ENCODE peak calls at places on chromosomes 4 and X, in ten cellular contexts. M is uterus; O is pancreas; K is ovary; F is GM23338; A is stomach; S is sigmoid colon; H is CD8-positive, alpha-beta T cell; Q is adrenal gland; T is cardiac muscle cell. I is an unnamed sample.

GRCh38 chr4:82217986-82218715 is 155.6 kb downstream of the HNRNPD start:
- DNase-seq in K (no peak), A (no peak), H (peak; percentile 8), T (peak; percentile 8), M (no peak), O (no peak), F (peak; percentile 54), Q (no peak), S (no peak), I (no peak)

GRCh38 chr4:137635108-137635507 is 102.8 kb upstream of the PCDH18 start:
- DNase-seq in Q (no peak), F (no peak), S (no peak), K (no peak), H (no peak), A (no peak), O (no peak), M (no peak), T (peak; percentile 83), I (no peak)

GRCh38 chrX:130719399-130719798 is 183.6 kb downstream of the ENOX2 start:
- DNase-seq in O (no peak), K (no peak), Q (no peak), F (no peak), A (no peak), T (no peak), S (no peak), M (no peak), H (no peak), I (no peak)

GRCh38 chr4:176149680-176150079 is 45.7 kb downstream of the SPATA4 start:
- DNase-seq in K (no peak), H (no peak), Q (no peak), T (no peak), S (no peak), F (no peak), A (no peak), M (no peak), O (no peak), I (no peak)

GRCh38 chr4:43776371-43776770 is 672.2 kb downstream of the KCTD8 start:
- DNase-seq in T (no peak), K (no peak), S (no peak), A (no peak), M (no peak), O (no peak), H (no peak), F (peak; percentile 6), Q (no peak), I (no peak)

GRCh38 chrX:132568291-132568690 is 79.5 kb upstream of the MBNL3 start:
- DNase-seq in M (no peak), F (no peak), S (no peak), Q (no peak), O (no peak), K (no peak), A (no peak), T (no peak), H (no peak), I (no peak)

GRCh38 chr4:177480796-177481195 is 38.6 kb upstream of the AGA start:
- DNase-seq in O (no peak), A (no peak), K (no peak), F (no peak), S (no peak), T (peak; percentile 58), M (no peak), H (no peak), Q (no peak), I (no peak)

GRCh38 chrX:46180258-46180687 is 364.9 kb downstream of the ZNF674 start:
- DNase-seq in F (no peak), A (no peak), O (no peak), T (peak; percentile 89), Q (no peak), K (no peak), H (no peak), S (no peak), M (no peak), I (no peak)

GRCh38 chr4:22672519-22672918 is 20.2 kb upstream of the GBA3 start:
- DNase-seq in O (no peak), F (no peak), Q (no peak), H (no peak), K (no peak), M (no peak), S (no peak), T (no peak), A (no peak), I (no peak)

GRCh38 chrX:106791495-106791894 is 11.0 kb upstream of the TBC1D8B start:
- DNase-seq in F (no peak), S (no peak), A (no peak), T (peak; percentile 31), K (no peak), Q (no peak), M (no peak), H (no peak), O (no peak), I (no peak)

GRCh38 chr4:2939383-2940243 is 23.6 kb downstream of the NOP14 start:
- DNase-seq in T (no peak), O (peak; percentile 15), S (peak; percentile 53), A (peak; percentile 19), F (no peak), M (peak; percentile 12), Q (peak; percentile 27), K (peak; percentile 19), H (no peak), I (no peak)

GRCh38 chr4:55864577-55865223 is 11.3 kb downstream of the EXOC1 start:
- DNase-seq in O (no peak), H (no peak), K (no peak), M (no peak), S (no peak), T (no peak), Q (no peak), F (no peak), A (no peak), I (no peak)

GRCh38 chrX:151151668-151152267 is 24.6 kb upstream of the GPR50 start:
- DNase-seq in Q (peak; percentile 15), H (peak; percentile 29), M (no peak), O (peak; percentile 34), K (no peak), S (no peak), T (peak; percentile 64), A (no peak), F (peak; percentile 66), I (no peak)

GRCh38 chrX:154332561-154332960 is 37.0 kb downstream of the TKTL1 start:
- DNase-seq in S (no peak), Q (no peak), O (no peak), F (no peak), H (no peak), T (no peak), M (no peak), A (no peak), K (no peak), I (no peak)

GRCh38 chrX:37349131-37350033 is at the start of gene PRRG1:
- DNase-seq in F (peak; percentile 83), T (peak; percentile 90), O (peak; percentile 80), S (peak; percentile 87), K (peak; percentile 67), Q (peak; percentile 78), M (peak; percentile 74), A (peak; percentile 72), H (no peak), I (peak; percentile 37)

GRCh38 chr4:74230902-74231499 is 73.1 kb downstream of the MTHFD2L start:
- DNase-seq in O (no peak), A (peak; percentile 52), H (no peak), M (no peak), K (no peak), T (peak; percentile 84), F (no peak), S (no peak), Q (no peak), I (peak; percentile 35)

GRCh38 chr4:173834151-173834550 is 304.1 kb upstream of the HAND2 start:
- DNase-seq in A (no peak), T (peak; percentile 32), F (peak; percentile 11), S (no peak), M (no peak), O (no peak), K (no peak), H (no peak), Q (no peak), I (no peak)

DNA sequence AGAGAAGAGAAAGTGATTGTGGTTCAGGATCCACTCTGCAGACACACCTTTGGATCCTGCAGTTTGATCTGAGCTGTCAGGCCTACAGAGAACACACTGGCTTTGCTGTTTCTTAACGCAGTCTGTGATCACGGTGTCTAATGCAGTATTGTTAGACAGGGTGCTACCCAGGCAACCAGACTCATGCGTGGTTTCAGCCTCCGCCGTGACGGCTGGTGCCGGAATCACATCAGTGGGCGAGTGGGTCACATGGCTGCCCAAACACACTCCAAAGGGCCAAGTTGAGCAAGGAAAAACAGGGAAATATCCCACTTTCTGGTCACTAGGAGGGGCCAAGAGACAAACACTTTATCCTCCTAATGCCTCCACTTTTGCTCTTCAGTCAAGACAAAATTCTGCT is 27.5 kb downstream of the CCDC149 start:
- DNase-seq in O (no peak), S (no peak), F (no peak), M (peak; percentile 27), H (no peak), T (peak; percentile 8), Q (no peak), A (no peak), K (no peak), I (no peak)
- TF ChIP-seq CTCF in O (no peak), S (no peak), F (no peak), M (no peak), H (no peak), T (no peak), Q (no peak), A (no peak), K (no peak), I (no peak)

DNA sequence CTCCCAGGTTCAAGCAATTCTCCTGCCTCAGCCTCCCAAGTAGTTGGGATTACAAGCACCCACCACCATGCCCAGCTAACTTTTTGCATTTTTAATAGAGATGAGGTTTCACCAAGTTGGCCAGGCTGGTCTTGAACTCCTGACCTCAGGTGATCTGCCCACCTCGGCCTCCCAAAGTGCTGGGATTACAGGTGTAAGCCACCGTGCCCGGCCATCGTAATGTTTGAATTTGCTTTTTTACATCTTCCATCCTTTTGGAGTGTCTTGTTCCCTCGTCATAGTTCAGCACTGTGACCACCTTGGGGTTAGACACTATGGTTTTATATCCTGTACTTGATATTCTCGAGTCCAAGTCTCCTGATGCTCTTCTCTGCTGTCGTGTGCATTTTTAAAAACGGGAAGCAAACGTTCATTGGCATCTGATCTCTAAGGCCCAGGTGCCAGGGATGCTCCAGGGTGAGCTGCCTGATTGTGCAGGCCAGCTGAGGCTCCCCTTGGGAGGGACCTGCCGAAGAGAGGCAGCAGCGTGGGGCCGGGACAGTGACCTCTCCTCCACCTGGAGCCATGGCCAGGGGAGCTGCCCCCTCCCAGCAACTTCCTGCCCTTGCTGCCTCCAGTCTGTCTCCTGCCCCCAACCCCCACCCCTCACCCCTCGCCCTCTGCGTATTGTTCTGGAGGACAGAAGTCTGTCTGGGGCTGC is 16.7 kb downstream of the DGKQ start:
- DNase-seq in O (no peak), A (no peak), F (no peak), H (no peak), M (no peak), Q (peak; percentile 4), K (no peak), S (peak; percentile 27), T (no peak), I (no peak)
- H3K36me3 ChIP-seq in O (no peaks in the 10 kb centered on the region), A (peaks cover 96% of the 10 kb centered on the region), F (no peaks in the 10 kb centered on the region), H (peaks cover 7% of the 10 kb centered on the region), M (no peaks in the 10 kb centered on the region), Q (no peaks in the 10 kb centered on the region), K (no peaks in the 10 kb centered on the region), S (peaks cover 18% of the 10 kb centered on the region), T (no peaks in the 10 kb centered on the region), I (no peaks in the 10 kb centered on the region)

GRCh38 chr4:80322716-80323115 is 12.8 kb upstream of the CFAP299 start:
- DNase-seq in K (no peak), Q (no peak), F (no peak), A (no peak), O (no peak), T (peak; percentile 58), S (no peak), H (no peak), M (no peak), I (no peak)
- TF ChIP-seq CTCF in K (no peak), Q (no peak), F (no peak), A (no peak), O (no peak), T (peak; percentile 41), S (no peak), H (no peak), M (no peak), I (peak; percentile 48)

GRCh38 chr4:70829492-70829891 is 10.2 kb downstream of the GRSF1 start:
- DNase-seq in K (no peak), O (no peak), A (no peak), T (no peak), M (no peak), S (no peak), H (no peak), F (no peak), Q (peak; percentile 57), I (no peak)
- H3K36me3 ChIP-seq in K (no peaks in the 10 kb centered on the region), O (no peaks in the 10 kb centered on the region), A (peaks cover 100% of the 10 kb centered on the region), T (peaks cover 80% of the 10 kb centered on the region), M (no peaks in the 10 kb centered on the region), S (peaks cover 62% of the 10 kb centered on the region), H (peaks cover 40% of the 10 kb centered on the region), F (peaks cover 69% of the 10 kb centered on the region), Q (no peaks in the 10 kb centered on the region), I (no peaks in the 10 kb centered on the region)